ENCODE peak calls at places on chromosomes 13 and 19, in ten cellular contexts. One of them, this sample, is unnamed.

GRCh38 chr13:79458436-79458835 is 22.5 kb upstream of the NDFIP2 start:
- DNase-seq in GM12878: no peak
- DNase-seq in stomach: no peak
- DNase-seq in K562: no peak
- DNase-seq in H1: no peak
- DNase-seq in upper lobe of left lung: no peak
- DNase-seq in A549: no peak
- DNase-seq in esophagus muscularis mucosa: no peak
- DNase-seq in transverse colon: no peak
- DNase-seq in ovary: no peak
- DNase-seq in this sample: no peak

GRCh38 chr13:37382156-37382555 is 216.4 kb downstream of the POSTN start:
- DNase-seq in A549: no peak
- DNase-seq in esophagus muscularis mucosa: no peak
- DNase-seq in upper lobe of left lung: no peak
- DNase-seq in ovary: no peak
- DNase-seq in H1: no peak
- DNase-seq in K562: no peak
- DNase-seq in stomach: no peak
- DNase-seq in transverse colon: no peak
- DNase-seq in GM12878: no peak
- DNase-seq in this sample: no peak

GRCh38 chr19:35039881-35040456 is 1.6 kb upstream of the HPN start:
- DNase-seq in GM12878: no peak
- DNase-seq in stomach: no peak
- DNase-seq in transverse colon: no peak
- DNase-seq in upper lobe of left lung: peak; percentile 19
- DNase-seq in A549: no peak
- DNase-seq in H1: no peak
- DNase-seq in esophagus muscularis mucosa: no peak
- DNase-seq in ovary: peak; percentile 61
- DNase-seq in K562: no peak
- DNase-seq in this sample: no peak

GRCh38 chr19:4933528-4933927 is 24.2 kb downstream of the UHRF1 start:
- DNase-seq in stomach: peak; percentile 47
- DNase-seq in ovary: no peak
- DNase-seq in GM12878: no peak
- DNase-seq in K562: no peak
- DNase-seq in A549: no peak
- DNase-seq in upper lobe of left lung: no peak
- DNase-seq in esophagus muscularis mucosa: no peak
- DNase-seq in H1: no peak
- DNase-seq in transverse colon: peak; percentile 25
- DNase-seq in this sample: peak; percentile 49

GRCh38 chr13:70338608-70339007 is 230.4 kb upstream of the KLHL1 start:
- DNase-seq in K562: no peak
- DNase-seq in GM12878: no peak
- DNase-seq in esophagus muscularis mucosa: no peak
- DNase-seq in upper lobe of left lung: no peak
- DNase-seq in H1: no peak
- DNase-seq in ovary: no peak
- DNase-seq in stomach: no peak
- DNase-seq in transverse colon: no peak
- DNase-seq in A549: no peak
- DNase-seq in this sample: no peak

GRCh38 chr19:10749435-10750384 is 31.8 kb downstream of the DNM2 start:
- DNase-seq in A549: no peak
- DNase-seq in ovary: peak; percentile 25
- DNase-seq in stomach: peak; percentile 87
- DNase-seq in esophagus muscularis mucosa: no peak
- DNase-seq in transverse colon: peak; percentile 84
- DNase-seq in GM12878: no peak
- DNase-seq in upper lobe of left lung: peak; percentile 85
- DNase-seq in K562: no peak
- DNase-seq in H1: no peak
- DNase-seq in this sample: no peak

GRCh38 chr19:43786665-43787064 is 5.9 kb upstream of the KCNN4 start:
- DNase-seq in A549: no peak
- DNase-seq in K562: no peak
- DNase-seq in stomach: no peak
- DNase-seq in transverse colon: no peak
- DNase-seq in H1: no peak
- DNase-seq in GM12878: no peak
- DNase-seq in ovary: no peak
- DNase-seq in esophagus muscularis mucosa: no peak
- DNase-seq in upper lobe of left lung: no peak
- DNase-seq in this sample: no peak

GRCh38 chr19:15299568-15300409 is 32.5 kb downstream of the BRD4 start:
- DNase-seq in A549: no peak
- DNase-seq in transverse colon: no peak
- DNase-seq in upper lobe of left lung: no peak
- DNase-seq in GM12878: no peak
- DNase-seq in K562: no peak
- DNase-seq in stomach: no peak
- DNase-seq in H1: no peak
- DNase-seq in ovary: no peak
- DNase-seq in esophagus muscularis mucosa: no peak
- DNase-seq in this sample: no peak

DNA sequence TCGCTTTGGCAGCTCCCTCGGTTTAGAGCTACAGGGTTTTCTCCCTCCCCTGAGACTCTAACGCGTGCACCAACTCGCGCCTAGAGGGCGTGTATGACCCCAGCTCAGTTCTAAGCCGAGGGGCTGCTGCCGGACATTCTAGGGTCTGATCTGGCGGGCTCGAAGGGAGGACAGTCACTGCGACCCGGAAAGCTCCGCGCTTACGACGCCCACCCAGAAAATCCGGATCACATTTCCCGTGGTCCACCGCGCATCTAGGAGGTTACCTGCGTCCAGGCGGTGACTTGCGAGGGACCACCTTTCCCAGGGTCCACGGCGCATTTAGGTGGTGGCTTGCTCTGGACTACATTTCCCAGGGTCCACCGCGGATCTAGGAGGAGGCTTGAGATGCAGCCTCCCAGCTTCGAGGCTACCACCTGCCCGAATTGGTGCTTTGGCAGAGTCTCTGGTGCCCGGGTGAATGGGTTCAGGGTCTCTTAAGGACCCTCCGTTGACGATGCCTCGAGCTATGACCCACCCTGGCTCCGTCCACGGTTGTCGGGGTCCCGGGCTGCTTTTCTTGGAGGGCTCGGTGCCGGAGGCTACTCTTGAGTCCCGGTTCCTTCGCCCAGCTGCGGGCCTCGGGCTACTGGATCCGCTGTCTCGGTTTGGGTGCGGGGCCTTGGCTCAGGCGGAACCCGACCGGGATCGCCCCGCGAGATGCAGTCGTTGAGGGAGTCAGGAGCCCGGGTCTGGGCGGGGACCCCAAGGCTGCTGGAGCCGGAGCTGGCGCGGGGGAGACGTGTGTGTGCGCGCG is 30.5 kb downstream of the ZNF146 start:
- DNase-seq in stomach: no peak
- DNase-seq in K562: no peak
- DNase-seq in H1: peak; percentile 46
- DNase-seq in esophagus muscularis mucosa: no peak
- DNase-seq in transverse colon: no peak
- DNase-seq in GM12878: no peak
- DNase-seq in upper lobe of left lung: no peak
- DNase-seq in ovary: no peak
- DNase-seq in A549: no peak
- DNase-seq in this sample: no peak
- TF ChIP-seq EP300 in stomach: no peak
- TF ChIP-seq EP300 in K562: no peak
- TF ChIP-seq EP300 in H1: no peak
- TF ChIP-seq EP300 in esophagus muscularis mucosa: no peak
- TF ChIP-seq EP300 in transverse colon: no peak
- TF ChIP-seq EP300 in GM12878: no peak
- TF ChIP-seq EP300 in upper lobe of left lung: no peak
- TF ChIP-seq EP300 in ovary: no peak
- TF ChIP-seq EP300 in A549: no peak
- TF ChIP-seq EP300 in this sample: no peak

GRCh38 chr19:49687150-49687549 is 2.2 kb upstream of the ADM5 start:
- DNase-seq in H1: no peak
- DNase-seq in GM12878: no peak
- DNase-seq in transverse colon: no peak
- DNase-seq in K562: no peak
- DNase-seq in esophagus muscularis mucosa: no peak
- DNase-seq in stomach: no peak
- DNase-seq in ovary: no peak
- DNase-seq in A549: no peak
- DNase-seq in upper lobe of left lung: no peak
- DNase-seq in this sample: no peak

GRCh38 chr19:49690073-49690655 is 752 bp upstream of the CPT1C start:
- DNase-seq in esophagus muscularis mucosa: no peak
- DNase-seq in A549: no peak
- DNase-seq in GM12878: no peak
- DNase-seq in H1: no peak
- DNase-seq in upper lobe of left lung: no peak
- DNase-seq in K562: no peak
- DNase-seq in stomach: no peak
- DNase-seq in transverse colon: no peak
- DNase-seq in ovary: no peak
- DNase-seq in this sample: no peak

GRCh38 chr19:49689133-49690072 is at the start of gene ADM5:
- DNase-seq in esophagus muscularis mucosa: no peak
- DNase-seq in ovary: peak; percentile 68
- DNase-seq in H1: no peak
- DNase-seq in GM12878: no peak
- DNase-seq in stomach: peak; percentile 77
- DNase-seq in K562: no peak
- DNase-seq in upper lobe of left lung: peak; percentile 51
- DNase-seq in transverse colon: peak; percentile 70
- DNase-seq in A549: no peak
- DNase-seq in this sample: no peak

GRCh38 chr19:49687566-49688316 is 1.7 kb upstream of the ADM5 start:
- DNase-seq in H1: no peak
- DNase-seq in K562: no peak
- DNase-seq in upper lobe of left lung: no peak
- DNase-seq in A549: no peak
- DNase-seq in esophagus muscularis mucosa: no peak
- DNase-seq in transverse colon: no peak
- DNase-seq in ovary: no peak
- DNase-seq in stomach: no peak
- DNase-seq in GM12878: no peak
- DNase-seq in this sample: no peak

DNA sequence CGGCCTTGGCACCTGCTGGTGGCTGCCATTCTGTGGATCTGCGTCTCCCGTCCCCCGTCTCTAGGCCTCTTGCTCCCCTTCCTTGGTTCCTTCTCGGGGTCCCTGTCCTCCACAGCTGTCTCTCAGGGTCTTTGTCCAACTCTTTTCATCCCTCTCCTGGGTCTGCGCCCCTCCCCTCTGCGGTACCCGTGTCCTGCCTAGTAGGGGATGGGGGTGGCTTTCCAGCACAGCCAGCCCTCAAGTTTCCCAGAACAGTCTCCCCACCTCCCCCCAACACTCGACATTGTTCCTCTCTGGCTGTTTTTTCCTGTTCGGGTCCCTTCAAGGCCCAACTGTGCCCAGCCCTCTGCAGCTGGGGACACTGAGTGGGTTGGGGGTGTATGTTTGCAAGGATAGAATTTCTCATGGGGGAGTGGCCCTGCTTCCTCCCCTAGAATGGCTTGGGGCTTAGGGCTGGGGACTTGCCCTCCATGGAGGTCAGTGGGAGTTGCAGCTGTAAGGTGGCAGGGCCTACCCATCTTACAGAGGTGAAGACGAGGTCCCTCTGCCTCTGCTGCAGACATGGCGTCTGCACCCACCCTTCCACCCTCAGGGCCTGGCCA is 762 bp upstream of the ADM5 start:
- DNase-seq in GM12878: no peak
- DNase-seq in upper lobe of left lung: no peak
- DNase-seq in K562: no peak
- DNase-seq in H1: no peak
- DNase-seq in ovary: no peak
- DNase-seq in A549: no peak
- DNase-seq in esophagus muscularis mucosa: no peak
- DNase-seq in transverse colon: no peak
- DNase-seq in stomach: no peak
- DNase-seq in this sample: no peak
- H3K27ac ChIP-seq in GM12878: no peak overlapping the region
- H3K27ac ChIP-seq in upper lobe of left lung: peak overlapping the region; percentile 76
- H3K27ac ChIP-seq in K562: no peak overlapping the region
- H3K27ac ChIP-seq in H1: no peak overlapping the region
- H3K27ac ChIP-seq in ovary: no peak overlapping the region
- H3K27ac ChIP-seq in A549: no peak overlapping the region
- H3K27ac ChIP-seq in esophagus muscularis mucosa: peak overlapping the region; percentile 38
- H3K27ac ChIP-seq in transverse colon: no peak overlapping the region
- H3K27ac ChIP-seq in stomach: no peak overlapping the region
- H3K27ac ChIP-seq in this sample: no peak overlapping the region

DNA sequence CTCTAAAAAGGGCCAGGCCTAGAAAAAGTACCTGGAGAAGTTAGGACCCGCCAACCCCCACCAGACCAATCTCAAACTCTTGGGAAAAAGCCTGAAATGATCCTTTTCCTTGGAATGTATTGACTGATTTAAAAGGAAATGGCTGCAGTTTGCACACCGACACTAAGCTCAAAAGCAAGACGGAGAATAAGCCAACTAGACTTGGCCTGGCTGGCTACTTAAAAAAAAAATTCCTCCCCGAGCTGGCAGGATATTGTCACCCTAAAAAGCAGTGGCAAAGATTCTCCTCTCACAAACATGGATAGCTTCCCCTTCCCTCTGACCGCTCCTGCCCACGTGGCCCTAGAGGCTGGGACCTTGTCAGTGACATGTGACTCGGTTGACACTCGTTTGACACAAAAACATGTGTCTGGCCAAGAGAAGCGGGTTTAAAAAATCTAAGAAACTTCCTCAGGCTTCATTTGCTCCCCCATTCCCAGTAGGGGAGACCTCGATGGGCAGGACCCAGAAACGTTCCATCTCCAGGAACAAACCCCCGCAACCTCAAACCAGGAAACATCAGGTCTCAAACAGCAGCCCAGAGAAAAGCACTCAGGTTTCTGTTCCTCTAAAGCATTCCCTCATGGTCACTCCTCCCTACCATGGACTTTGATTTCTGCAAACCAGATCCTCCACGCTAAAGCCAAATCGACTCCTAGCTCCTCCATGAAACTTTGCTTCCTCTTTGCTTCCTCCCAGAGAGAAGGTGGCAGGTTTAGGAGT is 1.3 kb downstream of the RFX1 start:
- DNase-seq in GM12878: peak; percentile 34
- DNase-seq in upper lobe of left lung: peak; percentile 76
- DNase-seq in A549: no peak
- DNase-seq in transverse colon: peak; percentile 66
- DNase-seq in esophagus muscularis mucosa: no peak
- DNase-seq in ovary: no peak
- DNase-seq in H1: no peak
- DNase-seq in K562: peak; percentile 77
- DNase-seq in stomach: peak; percentile 47
- DNase-seq in this sample: peak; percentile 66
- TF ChIP-seq EP300 in GM12878: no peak
- TF ChIP-seq EP300 in upper lobe of left lung: no peak
- TF ChIP-seq EP300 in A549: no peak
- TF ChIP-seq EP300 in transverse colon: no peak
- TF ChIP-seq EP300 in esophagus muscularis mucosa: no peak
- TF ChIP-seq EP300 in ovary: no peak
- TF ChIP-seq EP300 in H1: no peak
- TF ChIP-seq EP300 in K562: no peak
- TF ChIP-seq EP300 in stomach: no peak
- TF ChIP-seq EP300 in this sample: peak; percentile 26

DNA sequence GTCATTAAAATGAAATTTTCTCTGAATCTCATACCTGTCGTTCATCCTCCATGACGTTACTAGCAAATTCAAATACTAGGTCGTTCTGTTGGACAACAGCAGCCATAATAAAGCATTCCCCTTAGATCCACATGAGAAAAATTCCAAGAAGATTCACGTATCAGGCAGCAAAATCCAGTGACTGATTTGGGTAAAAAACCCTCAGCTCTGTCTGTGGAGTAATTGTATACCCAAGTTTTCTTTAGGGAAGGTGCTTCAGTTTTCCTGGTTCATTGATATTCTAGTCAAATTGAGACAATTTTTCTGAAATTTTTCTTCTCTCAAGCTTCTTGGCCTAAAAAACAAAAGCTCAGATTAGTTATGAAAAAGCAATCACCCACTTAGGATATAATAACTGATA is 37.2 kb downstream of the ELF1 start:
- DNase-seq in esophagus muscularis mucosa: no peak
- DNase-seq in upper lobe of left lung: no peak
- DNase-seq in A549: no peak
- DNase-seq in transverse colon: no peak
- DNase-seq in ovary: no peak
- DNase-seq in K562: no peak
- DNase-seq in GM12878: no peak
- DNase-seq in H1: no peak
- DNase-seq in stomach: no peak
- DNase-seq in this sample: no peak
- H3K27ac ChIP-seq in esophagus muscularis mucosa: peak overlapping the region; percentile 68
- H3K27ac ChIP-seq in upper lobe of left lung: peak overlapping the region; percentile 76
- H3K27ac ChIP-seq in A549: no peak overlapping the region
- H3K27ac ChIP-seq in transverse colon: peak overlapping the region; percentile 69
- H3K27ac ChIP-seq in ovary: peak overlapping the region; percentile 78
- H3K27ac ChIP-seq in K562: peak overlapping the region; percentile 82
- H3K27ac ChIP-seq in GM12878: peak overlapping the region; percentile 82
- H3K27ac ChIP-seq in H1: no peak overlapping the region
- H3K27ac ChIP-seq in stomach: no peak overlapping the region
- H3K27ac ChIP-seq in this sample: peak overlapping the region; percentile 86

This sample was measured in tibial nerve.